ENCODE peak calls at places on chromosomes 11 and 22, in six cellular contexts. C, Q, Z, P, R and W are unnamed samples.

GRCh38 chr11:126949066-126949945 is 51.3 kb downstream of the KIRREL3 start:
- DNase-seq in P (no peak), Q (peak; percentile 78), R (no peak), Z (no peak), C (no peak), W (no peak)

GRCh38 chr11:1888811-1889526 is 2.7 kb downstream of the PRR33 start:
- DNase-seq in C (no peak), Q (no peak), Z (peak; percentile 67), R (no peak), P (peak; percentile 78), W (no peak)

GRCh38 chr22:35630387-35630793 is 13.3 kb upstream of the MB start:
- DNase-seq in P (no peak), Q (peak; percentile 62), C (peak; percentile 87), Z (no peak), R (peak; percentile 29), W (no peak)

GRCh38 chr22:25770333-25770732 is 28.3 kb downstream of the MYO18B start:
- DNase-seq in Z (no peak), R (no peak), Q (no peak), C (no peak), P (no peak), W (no peak)

GRCh38 chr11:18936002-18936673 is 3.1 kb downstream of the MRGPRX1 start:
- DNase-seq in Z (no peak), Q (no peak), R (no peak), P (no peak), C (peak; percentile 85), W (no peak)

GRCh38 chr11:116507849-116508695 is 264.7 kb downstream of the BUD13 start:
- DNase-seq in P (no peak), C (no peak), R (no peak), Z (no peak), Q (no peak), W (no peak)

GRCh38 chr11:61756452-61757212 is 4.2 kb downstream of the MYRF start:
- DNase-seq in P (no peak), C (peak; percentile 49), R (peak; percentile 16), Q (peak; percentile 82), Z (no peak), W (no peak)

GRCh38 chr11:3879967-3880542 is 24.6 kb downstream of the STIM1 start:
- DNase-seq in P (no peak), C (no peak), Q (peak; percentile 58), R (no peak), Z (no peak), W (no peak)

GRCh38 chr11:47514825-47515647 is 37.9 kb downstream of the CELF1 start:
- DNase-seq in R (peak; percentile 64), Q (no peak), Z (no peak), P (no peak), C (peak; percentile 71), W (peak; percentile 43)